ENCODE peak calls at places on chromosomes 3 and 15, in ten cellular contexts. M is WERI-Rb-1, Y is Peyer's patch, N is suprapubic skin, G is OCI-LY7, L is endodermal cell, H is thoracic aorta, V is tibial nerve, X is aorta, T is PC-9. Q is an unnamed sample. For H3K9me3, the result is how much of the 10 kb centered on the place peaks cover.

GRCh38 chr15:69869881-69870465 is 227.7 kb downstream of the TLE3 start:
- DNase-seq in M (no peak), Y (no peak), N (no peak), G (no peak), L (no peak), H (no peak), V (no peak), X (no peak), T (no peak), Q (no peak)

GRCh38 chr3:159828542-159828943 is 160.1 kb upstream of the IL12A start:
- DNase-seq in M (no peak), Y (no peak), N (no peak), G (peak), L (no peak), H (no peak), V (no peak), X (no peak), T (no peak), Q (peak)

GRCh38 chr3:138547342-138547975 is 46.6 kb downstream of the CEP70 start:
- DNase-seq in M (no peak), Y (no peak), N (no peak), G (no peak), L (no peak), H (no peak), V (no peak), X (no peak), T (no peak), Q (no peak)

GRCh38 chr3:143822374-143822773 is 25.9 kb downstream of the SLC9A9 start:
- DNase-seq in M (peak), Y (no peak), N (no peak), G (no peak), L (no peak), H (no peak), V (no peak), X (no peak), T (no peak), Q (no peak)

GRCh38 chr3:8669019-8669418 is 24.4 kb upstream of the SSUH2 start:
- DNase-seq in M (no peak), Y (no peak), N (no peak), G (no peak), L (no peak), H (no peak), V (no peak), X (no peak), T (no peak), Q (no peak)

GRCh38 chr3:4355401-4356224 is 52.4 kb downstream of the SETMAR start:
- DNase-seq in M (no peak), Y (no peak), N (no peak), G (no peak), L (no peak), H (no peak), V (peak), X (no peak), T (no peak), Q (no peak)

GRCh38 chr15:66655511-66655910 is 46.5 kb upstream of the SMAD6 start:
- DNase-seq in M (no peak), Y (no peak), N (no peak), G (no peak), L (peak), H (no peak), V (no peak), X (peak), T (no peak), Q (no peak)

GRCh38 chr3:197883541-197883940 is 66.4 kb upstream of the RPL35A start:
- DNase-seq in M (no peak), Y (no peak), N (no peak), G (no peak), L (no peak), H (no peak), V (no peak), X (no peak), T (no peak), Q (no peak)

GRCh38 chr3:72185549-72186484 is 400.9 kb upstream of the PROK2 start:
- DNase-seq in M (no peak), Y (no peak), N (no peak), G (peak), L (no peak), H (peak), V (no peak), X (peak), T (no peak), Q (no peak)

GRCh38 chr3:12350151-12350813 is 61.4 kb downstream of the PPARG start:
- DNase-seq in M (no peak), Y (no peak), N (no peak), G (no peak), L (no peak), H (no peak), V (peak), X (no peak), T (peak), Q (no peak)

GRCh38 chr15:41507820-41508290 is 5.8 kb downstream of the LTK start:
- DNase-seq in M (no peak), Y (no peak), N (no peak), G (no peak), L (no peak), H (no peak), V (no peak), X (no peak), T (peak), Q (no peak)

GRCh38 chr3:53160660-53161344 is at the start of gene PRKCD:
- DNase-seq in M (peak), Y (peak), N (peak), G (peak), L (peak), H (peak), V (peak), X (peak), T (peak), Q (peak)
- H3K4me3 ChIP-seq in M (peak), Y (peak), N (peak), G (peak), L (peak), H (peak), V (peak), X (peak), T (peak), Q (peak)

DNA sequence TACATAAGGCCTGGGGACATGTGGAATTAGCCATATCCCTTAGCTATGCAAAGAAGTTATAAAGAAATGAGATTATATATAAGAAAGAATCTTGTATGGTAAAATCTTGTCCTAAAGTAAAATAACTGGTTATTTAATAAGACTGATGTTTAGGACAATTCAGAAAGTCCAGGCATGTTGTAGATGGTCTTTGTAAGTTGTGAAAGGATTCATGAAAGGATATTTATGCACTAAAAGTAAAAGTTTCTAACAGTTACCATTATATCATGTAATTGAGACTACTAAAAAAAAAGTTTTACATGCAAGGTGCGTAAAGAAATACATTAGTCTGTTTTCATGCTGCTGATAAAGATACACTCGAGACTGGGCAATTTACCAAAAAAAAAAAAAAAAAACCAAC is 146.3 kb downstream of the FMN1 start:
- DNase-seq in M (no peak), Y (no peak), N (no peak), G (peak), L (no peak), H (no peak), V (no peak), X (no peak), T (no peak), Q (no peak)
- H3K9me3 ChIP-seq in M (under half), Y (under half), N (under half), G (under half), L (under half), H (under half), V (under half), X (under half), T (under half), Q (under half)

GRCh38 chr3:98766924-98767323 is 3.8 kb downstream of the ST3GAL6 start:
- DNase-seq in M (no peak), Y (no peak), N (no peak), G (no peak), L (no peak), H (no peak), V (no peak), X (no peak), T (no peak), Q (no peak)

GRCh38 chr3:98763076-98763475 is at the start of gene ST3GAL6:
- DNase-seq in M (no peak), Y (no peak), N (no peak), G (no peak), L (no peak), H (no peak), V (peak), X (peak), T (no peak), Q (no peak)

GRCh38 chr3:98765721-98766120 is 2.6 kb downstream of the ST3GAL6 start:
- DNase-seq in M (no peak), Y (no peak), N (no peak), G (no peak), L (no peak), H (no peak), V (no peak), X (no peak), T (no peak), Q (no peak)

GRCh38 chr3:98763814-98764691 is 913 bp downstream of the ST3GAL6 start:
- DNase-seq in M (no peak), Y (no peak), N (no peak), G (no peak), L (no peak), H (no peak), V (no peak), X (no peak), T (no peak), Q (no peak)

DNA sequence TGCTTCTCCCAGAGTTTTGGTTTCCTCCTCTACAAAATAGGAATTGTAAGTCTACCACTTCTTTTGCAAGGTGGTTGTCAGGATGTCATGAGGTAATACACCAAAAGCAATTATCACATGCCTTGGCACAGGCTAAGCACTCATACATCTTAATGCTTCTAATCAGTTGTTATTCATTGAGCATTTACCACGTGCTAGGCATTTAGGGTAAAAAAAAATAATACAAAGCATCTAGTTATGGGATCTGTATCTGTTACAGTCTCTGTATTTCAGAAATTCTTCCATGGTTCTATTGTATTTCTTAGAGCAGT is 1.5 kb downstream of the ST3GAL6 start:
- DNase-seq in M (no peak), Y (no peak), N (no peak), G (no peak), L (no peak), H (no peak), V (no peak), X (no peak), T (no peak), Q (no peak)
- H3K4me3 ChIP-seq in M (no peak), Y (no peak), N (no peak), G (peak), L (no peak), H (no peak), V (no peak), X (no peak), T (no peak), Q (no peak)

GRCh38 chr3:57735405-57735804 is 20.7 kb upstream of the SLMAP start:
- DNase-seq in M (no peak), Y (no peak), N (no peak), G (no peak), L (no peak), H (no peak), V (no peak), X (no peak), T (no peak), Q (no peak)

GRCh38 chr3:57729339-57730039 is 26.6 kb upstream of the SLMAP start:
- DNase-seq in M (no peak), Y (no peak), N (no peak), G (no peak), L (no peak), H (no peak), V (no peak), X (no peak), T (peak), Q (no peak)

GRCh38 chr3:57731311-57731710 is 24.8 kb upstream of the SLMAP start:
- DNase-seq in M (no peak), Y (no peak), N (no peak), G (no peak), L (no peak), H (no peak), V (no peak), X (no peak), T (no peak), Q (no peak)

GRCh38 chr3:57737840-57738239 is 18.3 kb upstream of the SLMAP start:
- DNase-seq in M (no peak), Y (no peak), N (no peak), G (no peak), L (no peak), H (no peak), V (no peak), X (no peak), T (no peak), Q (no peak)

GRCh38 chr3:57733790-57734189 is 22.3 kb upstream of the SLMAP start:
- DNase-seq in M (no peak), Y (no peak), N (no peak), G (no peak), L (no peak), H (no peak), V (no peak), X (no peak), T (peak), Q (no peak)
- H3K9me3 ChIP-seq in M (under half), Y (under half), N (under half), G (under half), L (under half), H (under half), V (under half), X (under half), T (under half), Q (under half)

GRCh38 chr15:45023659-45024320 is 795 bp downstream of the SORD start:
- DNase-seq in M (no peak), Y (no peak), N (no peak), G (peak), L (peak), H (no peak), V (no peak), X (no peak), T (peak), Q (peak)

GRCh38 chr15:45022871-45023658 is at the start of gene SORD:
- DNase-seq in M (peak), Y (peak), N (peak), G (peak), L (peak), H (peak), V (peak), X (peak), T (peak), Q (peak)

GRCh38 chr15:45027220-45027619 is 4.2 kb downstream of the SORD start:
- DNase-seq in M (no peak), Y (no peak), N (no peak), G (no peak), L (no peak), H (no peak), V (no peak), X (no peak), T (no peak), Q (no peak)

GRCh38 chr15:45030743-45031142 is 7.7 kb downstream of the SORD start:
- DNase-seq in M (no peak), Y (no peak), N (no peak), G (no peak), L (no peak), H (no peak), V (no peak), X (no peak), T (no peak), Q (no peak)

GRCh38 chr15:45026646-45027045 is 3.7 kb downstream of the SORD start:
- DNase-seq in M (no peak), Y (no peak), N (no peak), G (no peak), L (no peak), H (no peak), V (no peak), X (no peak), T (no peak), Q (no peak)
- H3K4me3 ChIP-seq in M (no peak), Y (no peak), N (no peak), G (no peak), L (no peak), H (no peak), V (no peak), X (no peak), T (no peak), Q (no peak)

GRCh38 chr3:26100176-26100575 is 310.3 kb downstream of the OXSM start:
- DNase-seq in M (no peak), Y (no peak), N (no peak), G (no peak), L (no peak), H (no peak), V (no peak), X (no peak), T (no peak), Q (no peak)

GRCh38 chr3:26104856-26105255 is 315.0 kb downstream of the OXSM start:
- DNase-seq in M (no peak), Y (no peak), N (no peak), G (peak), L (no peak), H (no peak), V (no peak), X (no peak), T (no peak), Q (no peak)

GRCh38 chr3:26102376-26103110 is 312.7 kb downstream of the OXSM start:
- DNase-seq in M (peak), Y (no peak), N (no peak), G (no peak), L (no peak), H (no peak), V (no peak), X (no peak), T (no peak), Q (no peak)

GRCh38 chr3:26099692-26100091 is 309.8 kb downstream of the OXSM start:
- DNase-seq in M (no peak), Y (no peak), N (no peak), G (no peak), L (no peak), H (no peak), V (no peak), X (no peak), T (no peak), Q (no peak)
- H3K9me3 ChIP-seq in M (under half), Y (under half), N (under half), G (under half), L (under half), H (under half), V (under half), X (under half), T (under half), Q (under half)

DNA sequence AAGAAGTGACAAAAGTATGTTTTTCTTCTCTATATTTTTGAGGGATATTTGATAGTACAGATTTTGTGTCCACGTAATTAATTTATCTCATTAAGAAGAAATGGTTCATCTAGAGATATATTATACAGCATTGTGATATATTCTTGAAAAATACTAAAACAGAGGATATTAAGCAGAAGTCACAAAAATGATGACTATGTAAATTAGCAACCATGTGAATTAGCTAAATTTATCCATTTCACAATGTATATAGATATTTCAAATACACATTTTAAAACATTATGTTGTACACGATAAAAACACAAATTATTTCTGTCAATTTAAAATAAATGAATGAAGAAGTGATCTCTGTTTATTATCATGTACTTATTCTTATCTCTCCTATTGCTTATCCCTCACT is 989.5 kb downstream of the TUSC7 start:
- DNase-seq in M (no peak), Y (no peak), N (no peak), G (no peak), L (no peak), H (no peak), V (no peak), X (no peak), T (no peak), Q (no peak)
- H3K4me3 ChIP-seq in M (no peak), Y (no peak), N (no peak), G (no peak), L (no peak), H (no peak), V (no peak), X (no peak), T (no peak), Q (no peak)

DNA sequence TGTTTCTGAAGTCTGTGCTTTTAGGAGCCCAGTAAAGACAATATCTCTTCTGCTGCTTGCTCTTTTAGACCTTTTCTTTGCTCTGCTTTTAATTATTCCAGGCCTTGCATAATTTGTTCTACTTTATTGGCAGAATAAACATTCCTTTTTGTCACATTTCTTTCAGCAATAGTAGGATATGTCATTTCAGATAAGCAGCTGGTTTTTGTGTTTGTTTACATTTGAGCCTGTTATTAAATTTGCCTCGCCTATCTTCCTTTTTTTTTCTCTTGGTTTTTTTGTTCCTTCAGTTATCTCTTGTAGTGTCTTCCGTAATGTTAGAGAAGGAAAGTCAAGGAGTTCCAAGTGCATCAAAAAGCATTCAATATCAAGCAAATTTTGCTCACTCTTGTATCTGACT is 16.4 kb downstream of the ZNF654 start:
- DNase-seq in M (no peak), Y (no peak), N (no peak), G (no peak), L (no peak), H (no peak), V (no peak), X (no peak), T (no peak), Q (no peak)
- H3K9me3 ChIP-seq in M (under half), Y (under half), N (under half), G (under half), L (under half), H (under half), V (under half), X (under half), T (under half), Q (under half)

GRCh38 chr15:90203473-90203872 is 2.3 kb downstream of the SEMA4B start:
- DNase-seq in M (no peak), Y (no peak), N (no peak), G (no peak), L (no peak), H (no peak), V (no peak), X (no peak), T (no peak), Q (no peak)

GRCh38 chr15:90201944-90202375 is 830 bp downstream of the SEMA4B start:
- DNase-seq in M (no peak), Y (no peak), N (no peak), G (no peak), L (peak), H (no peak), V (no peak), X (no peak), T (no peak), Q (no peak)

GRCh38 chr15:90201150-90201943 is at the start of gene SEMA4B:
- DNase-seq in M (peak), Y (peak), N (no peak), G (peak), L (peak), H (no peak), V (peak), X (peak), T (peak), Q (peak)

GRCh38 chr15:90203922-90204321 is 2.8 kb downstream of the SEMA4B start:
- DNase-seq in M (no peak), Y (no peak), N (no peak), G (no peak), L (no peak), H (no peak), V (no peak), X (no peak), T (no peak), Q (no peak)

GRCh38 chr15:90202929-90203328 is 1.8 kb downstream of the SEMA4B start:
- DNase-seq in M (no peak), Y (no peak), N (no peak), G (no peak), L (no peak), H (no peak), V (no peak), X (no peak), T (no peak), Q (no peak)
- H3K4me3 ChIP-seq in M (peak), Y (peak), N (peak), G (no peak), L (peak), H (no peak), V (no peak), X (no peak), T (peak), Q (no peak)